ENCODE peak calls at places on chromosomes 12 and 14, in eight cellular contexts. One of them, this sample, is unnamed.
A peak's percentile ranks its signal among the peaks of the same experiment; 100 is the strongest.

GRCh38 chr12:125742413-125742812 is 677.2 kb downstream of the AACS start:
- DNase-seq in mammary epithelial cell: no peak
- DNase-seq in pancreas: no peak
- DNase-seq in Karpas-422: no peak
- DNase-seq in uterus: no peak
- DNase-seq in adipocyte: no peak
- DNase-seq in esophagus squamous epithelium: no peak
- DNase-seq in esophagus muscularis mucosa: no peak
- DNase-seq in this sample: no peak

GRCh38 chr14:101147848-101148247 is 244.3 kb upstream of the RTL1 start:
- DNase-seq in esophagus squamous epithelium: no peak
- DNase-seq in Karpas-422: no peak
- DNase-seq in mammary epithelial cell: no peak
- DNase-seq in adipocyte: no peak
- DNase-seq in pancreas: no peak
- DNase-seq in uterus: no peak
- DNase-seq in esophagus muscularis mucosa: no peak
- DNase-seq in this sample: no peak

GRCh38 chr14:39322807-39323206 is 89.1 kb downstream of the MIA2 start:
- DNase-seq in Karpas-422: no peak
- DNase-seq in mammary epithelial cell: no peak
- DNase-seq in esophagus squamous epithelium: no peak
- DNase-seq in esophagus muscularis mucosa: no peak
- DNase-seq in uterus: no peak
- DNase-seq in adipocyte: peak; percentile 63
- DNase-seq in pancreas: no peak
- DNase-seq in this sample: no peak

GRCh38 chr12:80551897-80552296 is 107.9 kb downstream of the PTPRQ start:
- DNase-seq in esophagus squamous epithelium: no peak
- DNase-seq in esophagus muscularis mucosa: no peak
- DNase-seq in pancreas: no peak
- DNase-seq in mammary epithelial cell: peak; percentile 89
- DNase-seq in Karpas-422: no peak
- DNase-seq in adipocyte: peak; percentile 94
- DNase-seq in uterus: no peak
- DNase-seq in this sample: no peak

GRCh38 chr14:104426771-104427125 is 152.8 kb upstream of the C14orf180 start:
- DNase-seq in esophagus squamous epithelium: no peak
- DNase-seq in adipocyte: no peak
- DNase-seq in Karpas-422: no peak
- DNase-seq in esophagus muscularis mucosa: no peak
- DNase-seq in mammary epithelial cell: no peak
- DNase-seq in uterus: no peak
- DNase-seq in pancreas: no peak
- DNase-seq in this sample: no peak

GRCh38 chr12:124695861-124696260 is 128.4 kb upstream of the NCOR2 start:
- DNase-seq in esophagus squamous epithelium: no peak
- DNase-seq in adipocyte: peak; percentile 24
- DNase-seq in mammary epithelial cell: peak; percentile 32
- DNase-seq in pancreas: no peak
- DNase-seq in uterus: no peak
- DNase-seq in esophagus muscularis mucosa: no peak
- DNase-seq in Karpas-422: no peak
- DNase-seq in this sample: no peak

GRCh38 chr12:48940181-48940580 is 14.9 kb upstream of the FKBP11 start:
- DNase-seq in uterus: no peak
- DNase-seq in Karpas-422: no peak
- DNase-seq in pancreas: no peak
- DNase-seq in adipocyte: no peak
- DNase-seq in mammary epithelial cell: no peak
- DNase-seq in esophagus squamous epithelium: no peak
- DNase-seq in esophagus muscularis mucosa: no peak
- DNase-seq in this sample: no peak

GRCh38 chr14:89956294-89957009 is 725 bp downstream of the TDP1 start:
- DNase-seq in mammary epithelial cell: peak; percentile 91
- DNase-seq in uterus: peak; percentile 44
- DNase-seq in esophagus squamous epithelium: peak; percentile 35
- DNase-seq in Karpas-422: peak; percentile 94
- DNase-seq in adipocyte: peak; percentile 87
- DNase-seq in pancreas: peak; percentile 66
- DNase-seq in esophagus muscularis mucosa: no peak
- DNase-seq in this sample: peak; percentile 68

GRCh38 chr14:90924618-90925345 is 108.6 kb upstream of the TTC7B start:
- DNase-seq in pancreas: peak; percentile 15
- DNase-seq in Karpas-422: no peak
- DNase-seq in esophagus squamous epithelium: no peak
- DNase-seq in esophagus muscularis mucosa: no peak
- DNase-seq in mammary epithelial cell: peak; percentile 23
- DNase-seq in uterus: no peak
- DNase-seq in adipocyte: peak; percentile 73
- DNase-seq in this sample: peak; percentile 56

GRCh38 chr14:53106768-53107167 is 46.4 kb downstream of the DDHD1 start:
- DNase-seq in esophagus squamous epithelium: no peak
- DNase-seq in Karpas-422: no peak
- DNase-seq in adipocyte: no peak
- DNase-seq in mammary epithelial cell: no peak
- DNase-seq in esophagus muscularis mucosa: no peak
- DNase-seq in pancreas: no peak
- DNase-seq in uterus: no peak
- DNase-seq in this sample: no peak

GRCh38 chr14:53109028-53109687 is 44.0 kb downstream of the DDHD1 start:
- DNase-seq in adipocyte: no peak
- DNase-seq in esophagus muscularis mucosa: no peak
- DNase-seq in esophagus squamous epithelium: no peak
- DNase-seq in pancreas: no peak
- DNase-seq in Karpas-422: peak; percentile 77
- DNase-seq in uterus: no peak
- DNase-seq in mammary epithelial cell: no peak
- DNase-seq in this sample: no peak

GRCh38 chr14:53109688-53110041 is 43.5 kb downstream of the DDHD1 start:
- DNase-seq in adipocyte: no peak
- DNase-seq in uterus: no peak
- DNase-seq in esophagus muscularis mucosa: no peak
- DNase-seq in pancreas: no peak
- DNase-seq in esophagus squamous epithelium: no peak
- DNase-seq in mammary epithelial cell: no peak
- DNase-seq in Karpas-422: no peak
- DNase-seq in this sample: no peak

GRCh38 chr14:53110103-53110502 is 43.0 kb downstream of the DDHD1 start:
- DNase-seq in Karpas-422: no peak
- DNase-seq in uterus: no peak
- DNase-seq in adipocyte: no peak
- DNase-seq in pancreas: no peak
- DNase-seq in esophagus muscularis mucosa: no peak
- DNase-seq in esophagus squamous epithelium: no peak
- DNase-seq in mammary epithelial cell: no peak
- DNase-seq in this sample: no peak

GRCh38 chr14:53108292-53108937 is 44.7 kb downstream of the DDHD1 start:
- DNase-seq in uterus: no peak
- DNase-seq in Karpas-422: peak; percentile 65
- DNase-seq in esophagus muscularis mucosa: no peak
- DNase-seq in esophagus squamous epithelium: no peak
- DNase-seq in adipocyte: no peak
- DNase-seq in pancreas: no peak
- DNase-seq in mammary epithelial cell: no peak
- DNase-seq in this sample: no peak
- H3K36me3 ChIP-seq in uterus: no peaks in the 10 kb centered on the region
- H3K36me3 ChIP-seq in Karpas-422: peaks cover 7% of the 10 kb centered on the region
- H3K36me3 ChIP-seq in esophagus muscularis mucosa: no peaks in the 10 kb centered on the region
- H3K36me3 ChIP-seq in esophagus squamous epithelium: no peaks in the 10 kb centered on the region
- H3K36me3 ChIP-seq in adipocyte: no peaks in the 10 kb centered on the region
- H3K36me3 ChIP-seq in pancreas: no peaks in the 10 kb centered on the region
- H3K36me3 ChIP-seq in mammary epithelial cell: no peaks in the 10 kb centered on the region
- H3K36me3 ChIP-seq in this sample: no peaks in the 10 kb centered on the region

GRCh38 chr14:54483848-54484247 is 4.9 kb downstream of the GMFB start:
- DNase-seq in pancreas: no peak
- DNase-seq in esophagus squamous epithelium: no peak
- DNase-seq in uterus: no peak
- DNase-seq in mammary epithelial cell: no peak
- DNase-seq in Karpas-422: no peak
- DNase-seq in esophagus muscularis mucosa: no peak
- DNase-seq in adipocyte: no peak
- DNase-seq in this sample: no peak
- H3K4me3 ChIP-seq in pancreas: no peak overlapping the region
- H3K4me3 ChIP-seq in esophagus squamous epithelium: no peak overlapping the region
- H3K4me3 ChIP-seq in uterus: no peak overlapping the region
- H3K4me3 ChIP-seq in mammary epithelial cell: no peak overlapping the region
- H3K4me3 ChIP-seq in Karpas-422: peak overlapping the region; percentile 46
- H3K4me3 ChIP-seq in esophagus muscularis mucosa: no peak overlapping the region
- H3K4me3 ChIP-seq in adipocyte: no peak overlapping the region
- H3K4me3 ChIP-seq in this sample: no peak overlapping the region

DNA sequence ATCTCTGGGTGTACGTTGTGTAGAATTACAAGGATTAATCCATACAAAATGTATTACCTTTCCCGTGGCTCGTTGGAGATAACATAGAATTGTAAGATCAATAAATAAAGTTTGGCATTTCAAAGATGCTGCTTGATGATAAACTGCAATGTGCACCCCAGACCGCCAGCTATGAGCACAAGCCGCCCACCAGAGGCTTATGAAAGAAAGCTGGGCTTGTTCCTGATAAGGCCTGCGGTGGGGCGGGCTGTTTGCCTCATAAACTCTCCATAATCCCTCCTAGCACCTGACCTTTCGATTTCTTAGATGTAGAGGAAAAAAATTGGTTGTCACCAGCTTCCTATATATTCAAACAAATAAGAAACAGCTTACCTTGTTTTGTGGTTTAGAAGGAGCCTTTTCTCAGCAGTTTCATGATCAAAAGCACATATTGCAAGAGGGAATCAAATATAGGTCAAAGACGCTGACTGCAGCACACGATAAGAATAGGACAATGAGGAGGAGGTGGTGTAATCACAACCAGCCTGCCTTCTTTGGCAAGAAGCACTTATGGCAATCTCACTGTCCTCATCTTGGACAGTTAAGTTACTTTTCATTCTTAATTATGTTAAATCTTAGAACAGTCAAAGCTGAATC is 293.6 kb downstream of the RMST start:
- DNase-seq in adipocyte: no peak
- DNase-seq in pancreas: no peak
- DNase-seq in Karpas-422: no peak
- DNase-seq in esophagus muscularis mucosa: no peak
- DNase-seq in esophagus squamous epithelium: no peak
- DNase-seq in uterus: no peak
- DNase-seq in mammary epithelial cell: no peak
- DNase-seq in this sample: no peak
- H3K36me3 ChIP-seq in adipocyte: no peaks in the 10 kb centered on the region
- H3K36me3 ChIP-seq in pancreas: no peaks in the 10 kb centered on the region
- H3K36me3 ChIP-seq in Karpas-422: no peaks in the 10 kb centered on the region
- H3K36me3 ChIP-seq in esophagus muscularis mucosa: no peaks in the 10 kb centered on the region
- H3K36me3 ChIP-seq in esophagus squamous epithelium: no peaks in the 10 kb centered on the region
- H3K36me3 ChIP-seq in uterus: no peaks in the 10 kb centered on the region
- H3K36me3 ChIP-seq in mammary epithelial cell: no peaks in the 10 kb centered on the region
- H3K36me3 ChIP-seq in this sample: no peaks in the 10 kb centered on the region

DNA sequence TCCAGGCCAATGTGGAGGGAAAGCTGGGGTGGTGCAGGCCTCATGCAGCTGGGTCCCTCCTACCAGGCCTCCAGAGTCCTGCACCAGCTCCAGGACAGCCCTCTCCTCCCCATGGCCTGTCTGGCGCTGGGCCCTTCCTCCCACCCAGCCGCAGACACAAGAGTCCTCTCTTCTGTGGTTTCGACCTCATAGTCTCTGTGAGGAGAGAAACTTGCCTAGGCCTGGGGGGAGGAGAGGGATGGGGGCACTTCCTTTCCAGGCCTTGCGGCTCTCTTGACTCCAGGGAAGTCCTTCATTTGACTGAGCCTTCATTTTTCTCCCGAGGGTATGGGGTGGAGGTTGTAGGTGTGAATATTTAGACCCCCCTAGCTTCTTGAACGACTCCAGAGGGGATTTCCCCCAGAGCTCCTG is 2.3 kb downstream of the MMP14 start:
- DNase-seq in esophagus muscularis mucosa: no peak
- DNase-seq in esophagus squamous epithelium: no peak
- DNase-seq in Karpas-422: no peak
- DNase-seq in pancreas: no peak
- DNase-seq in mammary epithelial cell: peak; percentile 79
- DNase-seq in uterus: peak; percentile 60
- DNase-seq in adipocyte: peak; percentile 66
- DNase-seq in this sample: no peak
- H3K4me3 ChIP-seq in esophagus muscularis mucosa: peak overlapping the region; percentile 84
- H3K4me3 ChIP-seq in esophagus squamous epithelium: peak overlapping the region; percentile 92
- H3K4me3 ChIP-seq in Karpas-422: no peak overlapping the region
- H3K4me3 ChIP-seq in pancreas: no peak overlapping the region
- H3K4me3 ChIP-seq in mammary epithelial cell: peak overlapping the region; percentile 86
- H3K4me3 ChIP-seq in uterus: peak overlapping the region; percentile 74
- H3K4me3 ChIP-seq in adipocyte: peak overlapping the region; percentile 97
- H3K4me3 ChIP-seq in this sample: peak overlapping the region; percentile 95

GRCh38 chr12:16037533-16037932 is 126.4 kb downstream of the DERA start:
- DNase-seq in esophagus muscularis mucosa: no peak
- DNase-seq in Karpas-422: no peak
- DNase-seq in esophagus squamous epithelium: no peak
- DNase-seq in uterus: no peak
- DNase-seq in mammary epithelial cell: no peak
- DNase-seq in adipocyte: no peak
- DNase-seq in pancreas: no peak
- DNase-seq in this sample: no peak
- H3K36me3 ChIP-seq in esophagus muscularis mucosa: peaks cover 57% of the 10 kb centered on the region
- H3K36me3 ChIP-seq in Karpas-422: no peaks in the 10 kb centered on the region
- H3K36me3 ChIP-seq in esophagus squamous epithelium: no peaks in the 10 kb centered on the region
- H3K36me3 ChIP-seq in uterus: no peaks in the 10 kb centered on the region
- H3K36me3 ChIP-seq in mammary epithelial cell: peaks cover 3% of the 10 kb centered on the region
- H3K36me3 ChIP-seq in adipocyte: peaks cover 36% of the 10 kb centered on the region
- H3K36me3 ChIP-seq in pancreas: no peaks in the 10 kb centered on the region
- H3K36me3 ChIP-seq in this sample: peaks cover 59% of the 10 kb centered on the region

DNA sequence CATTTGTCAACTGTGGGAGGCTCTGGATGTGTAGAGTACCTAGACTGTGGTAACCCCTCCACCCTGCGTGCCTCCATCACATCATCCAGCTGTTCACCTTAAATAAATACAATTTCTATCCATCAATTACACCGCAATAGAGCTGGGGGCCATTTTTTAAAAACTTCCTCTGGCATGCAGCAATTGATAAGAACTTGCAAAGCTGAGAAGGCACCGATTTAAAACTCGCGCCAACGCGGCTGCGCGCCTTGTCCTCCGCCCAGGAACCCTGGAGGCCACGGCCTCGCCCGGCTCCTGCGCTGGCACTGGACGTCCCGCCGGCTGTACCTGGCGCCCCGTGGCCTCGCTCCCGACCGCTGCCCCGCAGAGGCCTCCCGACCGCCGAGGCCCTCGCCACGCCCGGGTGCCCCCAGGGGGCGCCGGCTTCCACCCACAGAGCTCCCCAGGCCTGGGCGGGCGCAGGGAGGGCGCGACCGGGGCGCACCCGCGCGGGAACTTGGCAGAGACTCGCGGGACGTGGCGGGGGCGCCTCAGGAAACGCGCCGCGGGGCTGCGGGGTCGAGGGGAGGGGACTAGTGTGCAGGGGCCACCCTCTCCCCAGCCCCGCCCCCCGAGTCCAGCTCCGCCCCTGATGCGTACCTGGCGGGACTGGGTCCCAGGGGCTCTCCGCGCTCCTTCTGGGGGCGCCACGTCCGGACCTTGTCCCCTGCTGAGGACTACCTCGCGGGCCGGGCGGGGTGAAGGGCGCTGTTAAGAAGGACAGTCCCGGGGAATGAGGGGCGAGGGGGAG is 65.6 kb downstream of the TNFAIP2 start:
- DNase-seq in Karpas-422: no peak
- DNase-seq in uterus: peak; percentile 62
- DNase-seq in esophagus squamous epithelium: no peak
- DNase-seq in esophagus muscularis mucosa: no peak
- DNase-seq in adipocyte: peak; percentile 22
- DNase-seq in mammary epithelial cell: no peak
- DNase-seq in pancreas: peak; percentile 22
- DNase-seq in this sample: peak; percentile 37
- H3K4me3 ChIP-seq in Karpas-422: no peak overlapping the region
- H3K4me3 ChIP-seq in uterus: peak overlapping the region; percentile 21
- H3K4me3 ChIP-seq in esophagus squamous epithelium: peak overlapping the region; percentile 49
- H3K4me3 ChIP-seq in esophagus muscularis mucosa: peak overlapping the region; percentile 50
- H3K4me3 ChIP-seq in adipocyte: peak overlapping the region; percentile 72
- H3K4me3 ChIP-seq in mammary epithelial cell: peak overlapping the region; percentile 26
- H3K4me3 ChIP-seq in pancreas: peak overlapping the region; percentile 7
- H3K4me3 ChIP-seq in this sample: peak overlapping the region; percentile 43